ENCODE peak calls at places on chromosomes 5 and 9, in four cellular contexts. G is fibroblast of villous mesenchyme; M is HCT116; R is stimulated activated CD8-positive, alpha-beta memory T cell treated with anti-CD3 and anti-CD28 coated beads, Interleukin-15, amount 100 ng/mL, for 1 hour. O is an unnamed sample.

GRCh38 chr5:69484891-69485290 is 7.7 kb upstream of the OCLN start:
- DNase-seq in G (peak; percentile 75), M (no peak), R (no peak), O (no peak)

GRCh38 chr5:17154211-17154996 is 63.0 kb upstream of the BASP1 start:
- DNase-seq in G (no peak), M (no peak), R (no peak), O (peak; percentile 61)

GRCh38 chr9:134356496-134357470 is 30.5 kb downstream of the RXRA start:
- DNase-seq in G (peak; percentile 55), M (no peak), R (no peak), O (peak; percentile 95)

GRCh38 chr9:7103382-7104170 is 345.8 kb downstream of the KDM4C start:
- DNase-seq in G (peak; percentile 59), M (no peak), R (no peak), O (no peak)

GRCh38 chr5:93404246-93404645 is 176.8 kb downstream of the NR2F1-AS1 start:
- DNase-seq in G (peak; percentile 33), M (no peak), R (no peak), O (no peak)

GRCh38 chr9:70438341-70438924 is 24.0 kb upstream of the KLF9 start:
- DNase-seq in G (peak; percentile 94), M (peak; percentile 68), R (no peak), O (no peak)

GRCh38 chr5:173902743-173903142 is 14.6 kb downstream of the CPEB4 start:
- DNase-seq in G (no peak), M (no peak), R (no peak), O (no peak)

GRCh38 chr9:74499770-74500583 is 2.8 kb downstream of the RORB start:
- DNase-seq in G (peak; percentile 40), M (no peak), R (no peak), O (no peak)

GRCh38 chr5:115295775-115296129 is 702 bp downstream of the CCDC112 start:
- DNase-seq in G (no peak), M (no peak), R (no peak), O (no peak)

GRCh38 chr9:108903437-108904103 is 30.4 kb downstream of the ELP1 start:
- DNase-seq in G (peak; percentile 23), M (no peak), R (no peak), O (no peak)

GRCh38 chr9:87714819-87715218 is 11.1 kb upstream of the CTSL start:
- DNase-seq in G (peak; percentile 97), M (no peak), R (no peak), O (peak; percentile 63)

O was measured in PC-9.